ENCODE peak calls at places on chromosomes 4 and X, in nine cellular contexts. One of them, this sample, is unnamed.

GRCh38 chr4:121998024-121998423 is 46.2 kb upstream of the TRPC3 start:
- DNase-seq in adrenal gland: no peak
- DNase-seq in mesendoderm: peak; percentile 37
- DNase-seq in upper lobe of right lung: no peak
- DNase-seq in prostate gland: no peak
- DNase-seq in heart right ventricle: peak; percentile 4
- DNase-seq in gastrocnemius medialis: no peak
- DNase-seq in CD4-positive, alpha-beta T cell: no peak
- DNase-seq in MM.1S: no peak
- DNase-seq in this sample: no peak

GRCh38 chr4:131644619-131645018 is 1504.5 kb upstream of the PCDH10 start:
- DNase-seq in gastrocnemius medialis: no peak
- DNase-seq in mesendoderm: peak; percentile 88
- DNase-seq in prostate gland: no peak
- DNase-seq in heart right ventricle: no peak
- DNase-seq in adrenal gland: peak; percentile 11
- DNase-seq in upper lobe of right lung: no peak
- DNase-seq in MM.1S: no peak
- DNase-seq in CD4-positive, alpha-beta T cell: no peak
- DNase-seq in this sample: no peak

GRCh38 chrX:137052641-137053235 is 18.9 kb upstream of the GPR101 start:
- DNase-seq in CD4-positive, alpha-beta T cell: peak; percentile 12
- DNase-seq in gastrocnemius medialis: no peak
- DNase-seq in prostate gland: no peak
- DNase-seq in adrenal gland: peak; percentile 10
- DNase-seq in MM.1S: peak; percentile 29
- DNase-seq in heart right ventricle: no peak
- DNase-seq in upper lobe of right lung: no peak
- DNase-seq in mesendoderm: no peak
- DNase-seq in this sample: no peak

GRCh38 chr4:94216394-94216793 is 8.7 kb downstream of the SMARCAD1 start:
- DNase-seq in prostate gland: no peak
- DNase-seq in upper lobe of right lung: no peak
- DNase-seq in adrenal gland: no peak
- DNase-seq in heart right ventricle: no peak
- DNase-seq in mesendoderm: no peak
- DNase-seq in CD4-positive, alpha-beta T cell: no peak
- DNase-seq in MM.1S: no peak
- DNase-seq in gastrocnemius medialis: no peak
- DNase-seq in this sample: no peak

GRCh38 chr4:133464311-133464710 is 315.2 kb downstream of the PCDH10 start:
- DNase-seq in adrenal gland: no peak
- DNase-seq in gastrocnemius medialis: no peak
- DNase-seq in upper lobe of right lung: no peak
- DNase-seq in mesendoderm: no peak
- DNase-seq in CD4-positive, alpha-beta T cell: no peak
- DNase-seq in prostate gland: no peak
- DNase-seq in heart right ventricle: no peak
- DNase-seq in MM.1S: no peak
- DNase-seq in this sample: no peak

GRCh38 chrX:30935985-30936384 is 46.9 kb upstream of the TAB3 start:
- DNase-seq in CD4-positive, alpha-beta T cell: no peak
- DNase-seq in gastrocnemius medialis: no peak
- DNase-seq in upper lobe of right lung: no peak
- DNase-seq in heart right ventricle: no peak
- DNase-seq in mesendoderm: peak; percentile 60
- DNase-seq in MM.1S: no peak
- DNase-seq in adrenal gland: peak; percentile 16
- DNase-seq in prostate gland: no peak
- DNase-seq in this sample: no peak

GRCh38 chr4:7309636-7310035 is 117.3 kb downstream of the SORCS2 start:
- DNase-seq in prostate gland: no peak
- DNase-seq in MM.1S: no peak
- DNase-seq in upper lobe of right lung: no peak
- DNase-seq in adrenal gland: no peak
- DNase-seq in CD4-positive, alpha-beta T cell: no peak
- DNase-seq in heart right ventricle: no peak
- DNase-seq in mesendoderm: no peak
- DNase-seq in gastrocnemius medialis: no peak
- DNase-seq in this sample: no peak

GRCh38 chrX:7926501-7926900 is 712 bp downstream of the PNPLA4 start:
- DNase-seq in MM.1S: no peak
- DNase-seq in CD4-positive, alpha-beta T cell: no peak
- DNase-seq in mesendoderm: no peak
- DNase-seq in prostate gland: no peak
- DNase-seq in adrenal gland: no peak
- DNase-seq in heart right ventricle: no peak
- DNase-seq in upper lobe of right lung: no peak
- DNase-seq in gastrocnemius medialis: no peak
- DNase-seq in this sample: no peak

GRCh38 chr4:7444731-7445130 is 10.0 kb upstream of the PSAPL1 start:
- DNase-seq in MM.1S: no peak
- DNase-seq in CD4-positive, alpha-beta T cell: no peak
- DNase-seq in adrenal gland: no peak
- DNase-seq in upper lobe of right lung: peak; percentile 73
- DNase-seq in gastrocnemius medialis: no peak
- DNase-seq in heart right ventricle: no peak
- DNase-seq in prostate gland: no peak
- DNase-seq in mesendoderm: no peak
- DNase-seq in this sample: no peak

GRCh38 chrX:108736509-108737479 is at the start of gene IRS4:
- DNase-seq in gastrocnemius medialis: no peak
- DNase-seq in heart right ventricle: no peak
- DNase-seq in mesendoderm: peak; percentile 96
- DNase-seq in CD4-positive, alpha-beta T cell: no peak
- DNase-seq in adrenal gland: no peak
- DNase-seq in upper lobe of right lung: no peak
- DNase-seq in MM.1S: peak; percentile 20
- DNase-seq in prostate gland: peak; percentile 15
- DNase-seq in this sample: peak; percentile 15

GRCh38 chrX:150849996-150850720 is 48.3 kb downstream of the CD99L2 start:
- DNase-seq in MM.1S: no peak
- DNase-seq in gastrocnemius medialis: no peak
- DNase-seq in mesendoderm: no peak
- DNase-seq in upper lobe of right lung: no peak
- DNase-seq in prostate gland: no peak
- DNase-seq in CD4-positive, alpha-beta T cell: no peak
- DNase-seq in heart right ventricle: no peak
- DNase-seq in adrenal gland: no peak
- DNase-seq in this sample: no peak

GRCh38 chrX:13898084-13898483 is 81.2 kb upstream of the GPM6B start:
- DNase-seq in mesendoderm: peak; percentile 79
- DNase-seq in MM.1S: peak; percentile 22
- DNase-seq in adrenal gland: no peak
- DNase-seq in CD4-positive, alpha-beta T cell: no peak
- DNase-seq in prostate gland: no peak
- DNase-seq in upper lobe of right lung: no peak
- DNase-seq in heart right ventricle: peak; percentile 25
- DNase-seq in gastrocnemius medialis: peak; percentile 36
- DNase-seq in this sample: peak; percentile 2

GRCh38 chr4:71400788-71401187 is 62.0 kb downstream of the SLC4A4 start:
- DNase-seq in CD4-positive, alpha-beta T cell: no peak
- DNase-seq in upper lobe of right lung: no peak
- DNase-seq in adrenal gland: no peak
- DNase-seq in mesendoderm: no peak
- DNase-seq in prostate gland: no peak
- DNase-seq in MM.1S: no peak
- DNase-seq in gastrocnemius medialis: no peak
- DNase-seq in heart right ventricle: no peak
- DNase-seq in this sample: no peak

GRCh38 chr4:69910016-69910782 is 20.7 kb upstream of the CSN1S1 start:
- DNase-seq in gastrocnemius medialis: no peak
- DNase-seq in upper lobe of right lung: no peak
- DNase-seq in heart right ventricle: no peak
- DNase-seq in MM.1S: no peak
- DNase-seq in adrenal gland: no peak
- DNase-seq in mesendoderm: no peak
- DNase-seq in CD4-positive, alpha-beta T cell: no peak
- DNase-seq in prostate gland: no peak
- DNase-seq in this sample: no peak

GRCh38 chrX:9351112-9351511 is 113.7 kb upstream of the TBL1X start:
- DNase-seq in upper lobe of right lung: no peak
- DNase-seq in gastrocnemius medialis: no peak
- DNase-seq in adrenal gland: no peak
- DNase-seq in CD4-positive, alpha-beta T cell: no peak
- DNase-seq in prostate gland: no peak
- DNase-seq in heart right ventricle: no peak
- DNase-seq in MM.1S: no peak
- DNase-seq in mesendoderm: no peak
- DNase-seq in this sample: no peak

GRCh38 chr4:108370291-108370690 is 201.6 kb upstream of the LEF1 start:
- DNase-seq in mesendoderm: no peak
- DNase-seq in heart right ventricle: no peak
- DNase-seq in prostate gland: no peak
- DNase-seq in CD4-positive, alpha-beta T cell: peak; percentile 24
- DNase-seq in gastrocnemius medialis: no peak
- DNase-seq in MM.1S: no peak
- DNase-seq in upper lobe of right lung: no peak
- DNase-seq in adrenal gland: no peak
- DNase-seq in this sample: no peak

GRCh38 chr4:28402751-28403150 is 1542.1 kb downstream of the STIM2 start:
- DNase-seq in gastrocnemius medialis: no peak
- DNase-seq in prostate gland: no peak
- DNase-seq in heart right ventricle: no peak
- DNase-seq in adrenal gland: no peak
- DNase-seq in mesendoderm: no peak
- DNase-seq in upper lobe of right lung: no peak
- DNase-seq in CD4-positive, alpha-beta T cell: no peak
- DNase-seq in MM.1S: no peak
- DNase-seq in this sample: no peak

GRCh38 chr4:173169428-173170209 is 1.0 kb downstream of the GALNT7 start:
- DNase-seq in heart right ventricle: peak; percentile 63
- DNase-seq in mesendoderm: peak; percentile 86
- DNase-seq in MM.1S: peak; percentile 68
- DNase-seq in prostate gland: peak; percentile 28
- DNase-seq in upper lobe of right lung: peak; percentile 86
- DNase-seq in CD4-positive, alpha-beta T cell: peak; percentile 52
- DNase-seq in adrenal gland: peak; percentile 57
- DNase-seq in gastrocnemius medialis: no peak
- DNase-seq in this sample: no peak

GRCh38 chrX:71514367-71515038 is 18.4 kb upstream of the OGT start:
- DNase-seq in heart right ventricle: no peak
- DNase-seq in prostate gland: no peak
- DNase-seq in CD4-positive, alpha-beta T cell: peak; percentile 28
- DNase-seq in mesendoderm: peak; percentile 38
- DNase-seq in adrenal gland: no peak
- DNase-seq in upper lobe of right lung: no peak
- DNase-seq in MM.1S: no peak
- DNase-seq in gastrocnemius medialis: no peak
- DNase-seq in this sample: no peak

GRCh38 chr4:140251566-140251965 is 97.6 kb upstream of the MAML3 start:
- DNase-seq in heart right ventricle: no peak
- DNase-seq in prostate gland: no peak
- DNase-seq in gastrocnemius medialis: no peak
- DNase-seq in CD4-positive, alpha-beta T cell: no peak
- DNase-seq in mesendoderm: peak; percentile 51
- DNase-seq in upper lobe of right lung: no peak
- DNase-seq in MM.1S: no peak
- DNase-seq in adrenal gland: no peak
- DNase-seq in this sample: no peak
- H3K27ac ChIP-seq in heart right ventricle: peak overlapping the region; percentile 95
- H3K27ac ChIP-seq in prostate gland: peak overlapping the region; percentile 96
- H3K27ac ChIP-seq in gastrocnemius medialis: no peak overlapping the region
- H3K27ac ChIP-seq in CD4-positive, alpha-beta T cell: no peak overlapping the region
- H3K27ac ChIP-seq in mesendoderm: no peak overlapping the region
- H3K27ac ChIP-seq in upper lobe of right lung: no peak overlapping the region
- H3K27ac ChIP-seq in MM.1S: no peak overlapping the region
- H3K27ac ChIP-seq in adrenal gland: no peak overlapping the region
- H3K27ac ChIP-seq in this sample: peak overlapping the region; percentile 86

GRCh38 chr4:1767058-1767769 is 25.9 kb upstream of the FGFR3 start:
- DNase-seq in CD4-positive, alpha-beta T cell: no peak
- DNase-seq in mesendoderm: peak; percentile 52
- DNase-seq in prostate gland: no peak
- DNase-seq in heart right ventricle: no peak
- DNase-seq in gastrocnemius medialis: no peak
- DNase-seq in MM.1S: no peak
- DNase-seq in upper lobe of right lung: no peak
- DNase-seq in adrenal gland: no peak
- DNase-seq in this sample: no peak
- H3K27ac ChIP-seq in CD4-positive, alpha-beta T cell: no peak overlapping the region
- H3K27ac ChIP-seq in mesendoderm: no peak overlapping the region
- H3K27ac ChIP-seq in prostate gland: no peak overlapping the region
- H3K27ac ChIP-seq in heart right ventricle: no peak overlapping the region
- H3K27ac ChIP-seq in gastrocnemius medialis: no peak overlapping the region
- H3K27ac ChIP-seq in MM.1S: no peak overlapping the region
- H3K27ac ChIP-seq in upper lobe of right lung: peak overlapping the region; percentile 78
- H3K27ac ChIP-seq in adrenal gland: no peak overlapping the region
- H3K27ac ChIP-seq in this sample: no peak overlapping the region

DNA sequence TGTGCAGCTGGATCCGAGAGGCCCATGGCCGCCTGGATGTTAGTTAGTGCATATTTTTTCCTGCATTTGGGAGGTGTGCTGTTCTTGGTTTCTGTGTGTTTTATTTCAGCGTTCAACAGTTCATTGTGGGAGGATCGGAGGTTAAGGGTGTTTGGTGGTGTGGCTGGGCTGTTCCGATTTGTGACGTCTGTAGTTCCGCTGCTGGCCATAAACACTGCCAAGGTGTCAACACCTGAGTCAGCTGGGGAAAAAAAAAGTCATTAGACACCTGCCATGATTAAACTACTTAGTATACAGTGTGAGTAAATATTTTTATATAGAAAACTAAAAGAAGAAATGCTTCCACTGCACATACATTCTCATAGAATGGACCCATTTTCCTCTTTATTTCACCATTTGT is 200.2 kb downstream of the APBB2 start:
- DNase-seq in upper lobe of right lung: no peak
- DNase-seq in mesendoderm: no peak
- DNase-seq in MM.1S: no peak
- DNase-seq in adrenal gland: no peak
- DNase-seq in prostate gland: no peak
- DNase-seq in CD4-positive, alpha-beta T cell: no peak
- DNase-seq in heart right ventricle: no peak
- DNase-seq in gastrocnemius medialis: no peak
- DNase-seq in this sample: no peak
- H3K27ac ChIP-seq in upper lobe of right lung: no peak overlapping the region
- H3K27ac ChIP-seq in mesendoderm: no peak overlapping the region
- H3K27ac ChIP-seq in MM.1S: no peak overlapping the region
- H3K27ac ChIP-seq in adrenal gland: no peak overlapping the region
- H3K27ac ChIP-seq in prostate gland: no peak overlapping the region
- H3K27ac ChIP-seq in CD4-positive, alpha-beta T cell: no peak overlapping the region
- H3K27ac ChIP-seq in heart right ventricle: no peak overlapping the region
- H3K27ac ChIP-seq in gastrocnemius medialis: no peak overlapping the region
- H3K27ac ChIP-seq in this sample: no peak overlapping the region

DNA sequence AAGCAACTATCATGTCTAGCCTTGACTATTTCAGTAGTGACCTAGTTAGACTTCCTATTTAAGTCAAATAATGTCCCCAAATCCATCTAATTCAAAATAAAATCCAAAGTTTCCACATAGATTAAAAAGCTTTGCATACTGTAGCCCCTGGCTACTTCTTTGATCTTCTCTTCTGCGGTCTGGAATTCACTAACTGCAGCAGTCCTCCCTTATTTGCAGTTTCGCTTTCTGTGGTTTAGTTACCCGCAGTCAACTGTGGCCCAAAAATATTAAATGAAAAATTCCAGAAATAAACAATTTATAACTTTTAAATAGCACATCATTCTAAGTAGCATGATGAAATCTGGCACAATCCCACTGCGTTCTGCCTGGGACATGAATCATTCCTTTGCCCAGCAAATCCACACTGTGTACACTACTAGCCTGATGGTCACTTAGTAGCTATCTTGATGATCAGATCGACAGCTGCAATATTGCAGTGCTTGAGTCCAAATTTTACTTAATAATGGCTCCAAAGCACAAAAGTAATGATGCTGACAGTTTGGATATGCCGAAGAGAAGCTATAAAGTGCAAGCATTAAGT is 86.7 kb upstream of the NPNT start:
- DNase-seq in gastrocnemius medialis: no peak
- DNase-seq in heart right ventricle: no peak
- DNase-seq in CD4-positive, alpha-beta T cell: no peak
- DNase-seq in adrenal gland: peak; percentile 47
- DNase-seq in MM.1S: no peak
- DNase-seq in upper lobe of right lung: no peak
- DNase-seq in mesendoderm: peak; percentile 18
- DNase-seq in prostate gland: peak; percentile 4
- DNase-seq in this sample: no peak
- H3K27ac ChIP-seq in gastrocnemius medialis: no peak overlapping the region
- H3K27ac ChIP-seq in heart right ventricle: no peak overlapping the region
- H3K27ac ChIP-seq in CD4-positive, alpha-beta T cell: no peak overlapping the region
- H3K27ac ChIP-seq in adrenal gland: no peak overlapping the region
- H3K27ac ChIP-seq in MM.1S: no peak overlapping the region
- H3K27ac ChIP-seq in upper lobe of right lung: peak overlapping the region; percentile 39
- H3K27ac ChIP-seq in mesendoderm: no peak overlapping the region
- H3K27ac ChIP-seq in prostate gland: no peak overlapping the region
- H3K27ac ChIP-seq in this sample: no peak overlapping the region

This sample was measured in caudate nucleus.